ENCODE peak calls at places on chromosomes 12 and 14, in six cellular contexts. G, O, N, M, R and I are unnamed samples.

GRCh38 chr12:22672951-22673350 is 48.0 kb downstream of the ETNK1 start:
- DNase-seq in G (no peak), O (no peak), N (no peak), M (no peak), R (peak), I (no peak)

GRCh38 chr12:63068857-63069442 is 82.1 kb downstream of the AVPR1A start:
- DNase-seq in G (no peak), O (peak), N (no peak), M (no peak), R (peak), I (no peak)

GRCh38 chr12:76426160-76426559 is 77.9 kb upstream of the BBS10 start:
- DNase-seq in G (no peak), O (no peak), N (no peak), M (no peak), R (no peak), I (no peak)

GRCh38 chr12:111154180-111154579 is 214.7 kb downstream of the PHETA1 start:
- DNase-seq in G (no peak), O (peak), N (no peak), M (no peak), R (no peak), I (no peak)

GRCh38 chr14:103576371-103577024 is 13.7 kb downstream of the COA8 start:
- DNase-seq in G (peak), O (peak), N (no peak), M (peak), R (no peak), I (no peak)

GRCh38 chr12:71763682-71764379 is 9.2 kb downstream of the RAB21 start:
- DNase-seq in G (no peak), O (no peak), N (no peak), M (no peak), R (no peak), I (no peak)

GRCh38 chr12:131084341-131085011 is 130.8 kb downstream of the ADGRD1 start:
- DNase-seq in G (no peak), O (no peak), N (no peak), M (no peak), R (no peak), I (no peak)

GRCh38 chr12:42792265-42792664 is 202.7 kb upstream of the PRICKLE1 start:
- DNase-seq in G (no peak), O (peak), N (no peak), M (no peak), R (no peak), I (no peak)

GRCh38 chr12:118495296-118495695 is 118.9 kb downstream of the SUDS3 start:
- DNase-seq in G (no peak), O (no peak), N (no peak), M (no peak), R (no peak), I (no peak)

GRCh38 chr14:103404032-103404918 is 19.1 kb downstream of the MARK3 start:
- DNase-seq in G (no peak), O (no peak), N (no peak), M (no peak), R (no peak), I (no peak)

GRCh38 chr12:69602954-69603353 is 7.8 kb downstream of the LRRC10 start:
- DNase-seq in G (no peak), O (peak), N (no peak), M (no peak), R (no peak), I (no peak)

GRCh38 chr14:64704145-64704742 is at the start of gene PLEKHG3:
- DNase-seq in G (peak), O (peak), N (no peak), M (peak), R (peak), I (peak)

GRCh38 chr12:112116232-112117060 is 7.9 kb upstream of the NAA25 start:
- DNase-seq in G (peak), O (peak), N (no peak), M (peak), R (no peak), I (no peak)

GRCh38 chr12:105899589-105899988 is 239.2 kb downstream of the NUAK1 start:
- DNase-seq in G (no peak), O (no peak), N (no peak), M (no peak), R (no peak), I (no peak)

GRCh38 chr14:61466249-61466904 is 145.0 kb downstream of the PRKCH start:
- DNase-seq in G (no peak), O (peak), N (no peak), M (peak), R (peak), I (no peak)

DNA sequence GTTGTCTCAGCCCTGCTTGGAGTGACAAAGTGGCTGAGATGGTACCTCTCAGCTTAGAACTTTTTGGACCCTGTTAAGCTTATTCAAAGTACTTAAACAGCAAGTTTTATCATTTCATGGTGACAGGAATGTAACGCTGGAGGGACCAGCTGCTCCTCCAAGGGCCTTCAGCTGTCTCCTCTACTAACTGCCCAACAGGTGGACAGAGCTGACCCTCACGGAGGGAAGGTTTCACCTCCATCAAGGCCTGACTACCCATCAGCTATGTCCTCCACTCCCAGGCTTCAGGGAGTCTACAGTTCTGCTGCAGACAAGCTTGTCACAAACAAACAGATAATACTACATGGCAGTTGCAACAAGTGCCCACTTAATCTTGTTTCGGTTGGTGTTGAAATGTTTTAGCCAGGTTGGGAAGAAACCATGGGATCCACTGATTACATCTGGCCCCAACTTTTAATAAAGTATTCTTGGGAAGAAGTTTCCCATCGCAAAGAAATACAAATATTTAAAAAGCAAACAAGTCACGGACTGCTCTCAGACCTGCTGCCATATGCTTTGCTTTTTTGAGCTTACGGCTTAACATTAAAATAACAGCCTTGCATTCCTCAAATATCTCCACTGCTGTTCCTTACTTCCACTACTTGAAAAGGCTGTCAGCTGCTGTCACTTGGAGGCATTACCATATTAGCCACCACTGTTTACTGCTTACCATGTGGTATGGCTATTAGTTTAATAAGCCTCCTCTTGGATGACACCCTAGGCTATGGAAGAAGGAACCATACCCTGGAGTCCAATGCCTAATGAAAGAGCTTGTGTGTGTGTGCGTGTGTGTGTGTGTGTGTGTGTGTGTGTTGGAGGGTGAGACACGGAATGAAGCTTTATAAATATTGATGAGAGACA is 174.9 kb downstream of the TTC7B start:
- DNase-seq in G (no peak), O (no peak), N (no peak), M (no peak), R (no peak), I (no peak)
- H3K4me3 ChIP-seq in G (no peak), O (no peak), N (no peak), M (no peak), R (no peak), I (no peak)

GRCh38 chr12:53042607-53043454 is 7.0 kb upstream of the TNS2 start:
- DNase-seq in G (no peak), O (peak), N (no peak), M (no peak), R (no peak), I (no peak)

GRCh38 chr12:53044896-53045571 is 4.8 kb upstream of the TNS2 start:
- DNase-seq in G (no peak), O (peak), N (no peak), M (peak), R (no peak), I (no peak)

GRCh38 chr12:53046655-53047220 is 3.1 kb upstream of the TNS2 start:
- DNase-seq in G (peak), O (peak), N (peak), M (peak), R (peak), I (peak)

GRCh38 chr12:53045646-53046045 is 4.2 kb upstream of the TNS2 start:
- DNase-seq in G (no peak), O (peak), N (no peak), M (peak), R (no peak), I (no peak)

DNA sequence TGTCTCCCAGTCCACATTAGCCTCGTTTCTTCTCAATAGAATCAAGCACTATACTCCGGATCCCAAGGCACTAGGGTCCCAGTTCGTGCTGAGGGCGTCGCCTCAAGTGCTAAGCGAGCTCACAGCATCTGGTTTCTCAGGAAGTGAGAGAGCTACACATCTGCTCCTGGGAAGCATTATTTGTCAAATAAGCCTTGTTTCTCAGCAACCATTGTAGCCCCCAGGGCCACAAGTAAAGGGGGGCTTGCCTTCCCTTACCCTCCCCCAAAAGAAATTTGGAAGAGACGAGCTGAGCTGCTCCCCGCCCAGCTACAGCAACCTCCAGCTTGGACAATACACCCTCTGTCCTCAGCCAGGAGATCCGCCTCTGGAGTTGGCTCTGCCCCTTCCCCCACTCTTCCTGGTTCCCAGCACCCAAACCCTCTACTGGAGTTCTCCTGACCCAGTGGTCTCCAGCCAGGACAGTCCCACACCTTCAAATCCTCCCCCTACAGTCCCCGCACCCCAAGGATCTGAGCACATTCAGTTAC is 5.7 kb upstream of the TNS2 start:
- DNase-seq in G (peak), O (peak), N (no peak), M (peak), R (no peak), I (no peak)
- H3K4me3 ChIP-seq in G (no peak), O (no peak), N (no peak), M (no peak), R (no peak), I (no peak)

GRCh38 chr12:27844427-27845090 is 64.5 kb upstream of the MANSC4 start:
- DNase-seq in G (no peak), O (no peak), N (no peak), M (no peak), R (no peak), I (no peak)
- H3K4me3 ChIP-seq in G (no peak), O (no peak), N (no peak), M (no peak), R (no peak), I (no peak)

DNA sequence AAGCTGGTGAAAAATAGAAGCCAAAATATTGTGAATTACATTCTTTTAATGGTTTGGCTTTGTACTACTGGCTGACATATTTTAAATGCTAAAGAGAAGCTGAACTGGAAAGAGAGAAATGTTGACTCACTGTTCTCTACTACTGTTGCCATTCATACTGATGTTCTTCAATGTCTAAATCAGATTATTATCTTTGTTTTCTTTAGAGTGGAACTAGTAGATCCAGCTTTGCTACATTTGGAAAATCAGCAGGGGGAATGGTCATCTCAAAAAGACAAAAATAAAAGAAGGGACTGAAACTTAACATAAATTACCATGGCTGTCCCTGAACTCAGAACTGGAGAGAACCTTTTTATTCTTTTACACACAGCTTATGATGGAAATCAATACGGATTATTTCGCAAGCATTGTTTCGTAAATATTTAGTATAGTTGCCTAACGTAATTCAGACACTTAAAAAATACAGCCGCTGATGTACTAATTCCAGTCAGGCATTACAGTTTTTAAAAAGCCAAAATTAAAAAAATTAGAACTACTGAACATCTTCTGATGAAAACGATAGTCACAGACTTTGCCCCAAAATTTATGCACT is 76.3 kb upstream of the OTX2 start:
- DNase-seq in G (no peak), O (no peak), N (no peak), M (no peak), R (no peak), I (no peak)
- H3K4me3 ChIP-seq in G (no peak), O (no peak), N (no peak), M (no peak), R (no peak), I (no peak)

GRCh38 chr12:48183876-48184548 is 568 bp downstream of the CCDC184 start:
- DNase-seq in G (no peak), O (peak), N (no peak), M (peak), R (no peak), I (no peak)

GRCh38 chr12:48185181-48185919 is 1.9 kb downstream of the CCDC184 start:
- DNase-seq in G (peak), O (peak), N (no peak), M (no peak), R (no peak), I (no peak)

GRCh38 chr12:48182659-48183058 is 785 bp upstream of the CCDC184 start:
- DNase-seq in G (no peak), O (no peak), N (no peak), M (no peak), R (no peak), I (no peak)

GRCh38 chr12:48183091-48183875 is at the start of gene CCDC184:
- DNase-seq in G (peak), O (peak), N (peak), M (peak), R (no peak), I (peak)

DNA sequence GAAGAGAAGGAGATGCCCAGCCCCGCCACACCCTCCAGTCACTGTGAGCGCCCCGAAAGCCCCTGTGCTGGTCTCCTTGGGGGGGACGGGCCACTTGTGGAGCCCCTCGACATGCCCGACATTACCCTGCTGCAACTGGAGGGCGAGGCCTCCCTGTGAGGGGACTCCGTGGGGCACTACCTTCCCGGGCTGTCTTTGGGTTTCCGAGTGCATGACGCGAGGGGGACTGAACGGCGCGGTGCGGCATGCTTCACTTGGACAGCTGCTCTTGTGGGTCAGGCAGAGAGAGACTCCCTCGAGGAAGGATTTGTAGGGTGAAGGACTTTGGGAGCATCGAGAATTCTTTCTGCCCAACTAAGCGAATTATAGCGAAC is 1.1 kb downstream of the CCDC184 start:
- DNase-seq in G (no peak), O (peak), N (no peak), M (no peak), R (no peak), I (no peak)
- H3K4me3 ChIP-seq in G (peak), O (peak), N (no peak), M (peak), R (no peak), I (peak)

GRCh38 chr12:54420766-54421144 is 1.7 kb upstream of the ITGA5 start:
- DNase-seq in G (no peak), O (peak), N (peak), M (peak), R (no peak), I (no peak)

GRCh38 chr12:54421175-54421872 is 2.3 kb upstream of the ITGA5 start:
- DNase-seq in G (no peak), O (peak), N (no peak), M (peak), R (no peak), I (no peak)

GRCh38 chr12:54417712-54418440 is 1.2 kb downstream of the ITGA5 start:
- DNase-seq in G (no peak), O (peak), N (peak), M (no peak), R (no peak), I (no peak)

GRCh38 chr12:54418441-54419087 is 502 bp downstream of the ITGA5 start:
- DNase-seq in G (no peak), O (peak), N (peak), M (no peak), R (no peak), I (no peak)

DNA sequence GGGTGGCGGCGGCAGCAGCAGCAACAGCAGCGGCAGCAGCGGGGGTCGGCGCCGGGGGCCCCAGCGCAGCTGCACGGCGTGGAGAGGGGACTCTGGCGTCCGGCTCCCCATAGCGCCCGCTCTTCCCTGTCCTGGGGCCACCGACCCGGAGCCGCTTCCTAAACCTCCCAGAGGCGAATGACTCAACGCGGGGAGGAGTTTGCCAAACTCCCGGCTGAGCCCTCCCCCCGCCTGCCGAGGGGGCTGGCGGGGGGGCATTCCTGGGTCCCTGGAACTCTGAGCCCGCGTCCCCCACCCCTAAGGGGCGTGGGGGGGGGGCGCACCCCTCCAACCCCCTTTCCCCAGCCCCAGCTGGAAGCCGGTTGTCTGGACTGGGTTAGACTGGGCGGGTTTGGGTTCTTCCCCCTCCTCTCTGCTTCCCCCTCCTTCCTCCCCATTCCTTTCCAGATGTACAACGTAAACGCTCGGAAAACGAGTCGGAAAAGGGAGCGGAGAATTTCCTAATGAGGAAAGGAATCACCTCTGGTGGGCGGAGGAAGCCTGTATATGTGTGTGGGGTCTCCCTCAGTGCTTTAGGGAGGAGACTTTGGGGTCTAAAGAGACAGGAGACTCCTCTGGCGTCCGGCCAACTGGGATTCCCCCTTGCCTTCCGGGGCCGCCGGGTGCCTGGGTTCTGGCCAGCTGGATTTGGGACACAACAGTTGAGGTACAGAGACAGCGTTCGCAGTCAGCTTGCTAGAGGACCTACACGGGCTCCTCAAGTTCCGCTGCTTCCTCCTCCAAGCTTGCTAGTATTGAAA is at the start of gene ITGA5:
- DNase-seq in G (no peak), O (peak), N (peak), M (peak), R (no peak), I (peak)
- H3K4me3 ChIP-seq in G (peak), O (peak), N (peak), M (peak), R (peak), I (peak)

GRCh38 chr14:95142208-95142607 is 15.1 kb downstream of the DICER1 start:
- DNase-seq in G (no peak), O (no peak), N (no peak), M (no peak), R (no peak), I (no peak)

GRCh38 chr14:95141684-95142083 is 15.6 kb downstream of the DICER1 start:
- DNase-seq in G (no peak), O (no peak), N (no peak), M (no peak), R (no peak), I (no peak)

GRCh38 chr14:95137804-95138167 is 19.5 kb downstream of the DICER1 start:
- DNase-seq in G (no peak), O (no peak), N (no peak), M (no peak), R (no peak), I (no peak)

GRCh38 chr14:95138876-95139275 is 18.5 kb downstream of the DICER1 start:
- DNase-seq in G (no peak), O (no peak), N (no peak), M (no peak), R (no peak), I (no peak)

DNA sequence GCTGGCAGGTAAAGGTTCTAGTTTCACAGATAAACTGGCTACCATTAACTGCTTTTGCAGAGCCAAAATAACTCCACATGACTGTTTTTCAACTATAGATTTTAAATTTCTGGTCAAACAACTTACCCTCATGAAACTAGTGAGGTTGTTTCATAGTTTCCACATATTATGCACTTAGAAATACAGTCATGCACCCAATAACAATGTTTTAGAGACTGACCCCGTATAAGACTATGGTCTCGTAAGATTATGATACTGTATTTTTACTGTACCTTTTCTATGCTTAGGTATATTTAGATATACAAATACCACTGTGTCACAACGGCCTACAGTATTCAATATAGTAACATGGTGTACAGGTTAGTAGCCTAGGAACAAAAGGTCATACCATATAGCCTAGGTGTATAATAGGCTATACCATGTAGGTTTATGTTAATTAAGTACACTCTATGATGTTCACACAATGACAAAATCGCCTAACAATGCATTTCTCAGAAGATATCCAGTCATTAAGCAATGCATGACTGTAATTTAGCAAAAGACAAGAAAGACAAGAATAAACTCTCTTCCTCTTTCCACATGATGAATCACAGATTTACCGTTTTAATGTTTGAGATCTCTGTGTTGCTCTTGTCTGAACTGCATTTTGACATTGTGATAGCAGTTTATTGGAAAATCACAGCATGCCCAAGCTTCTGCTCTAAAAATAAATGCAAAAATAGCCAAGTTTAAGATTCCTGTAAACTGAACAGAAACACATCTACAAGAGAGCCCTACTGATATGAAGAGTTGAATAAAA is 17.1 kb downstream of the DICER1 start:
- DNase-seq in G (no peak), O (no peak), N (no peak), M (no peak), R (no peak), I (no peak)
- H3K4me3 ChIP-seq in G (no peak), O (no peak), N (no peak), M (no peak), R (no peak), I (no peak)

GRCh38 chr12:108589028-108589839 is 8.7 kb downstream of the TMEM119 start:
- DNase-seq in G (no peak), O (peak), N (no peak), M (no peak), R (no peak), I (no peak)
- H3K4me3 ChIP-seq in G (no peak), O (no peak), N (no peak), M (no peak), R (no peak), I (no peak)